ENCODE peak calls at places on chromosomes 16 and 17, in five cellular contexts. Z, R, H, G and Q are unnamed samples.

GRCh38 chr16:19595043-19595767 is 39.7 kb downstream of the VPS35L start:
- DNase-seq in Z (peak; percentile 84), R (no peak), H (peak; percentile 92), G (peak; percentile 29), Q (peak; percentile 51)

GRCh38 chr16:20265019-20265418 is 62.3 kb downstream of the GP2 start:
- DNase-seq in Z (no peak), R (no peak), H (no peak), G (no peak), Q (no peak)

GRCh38 chr16:3454631-3455147 is 11.2 kb downstream of the NAA60 start:
- DNase-seq in Z (no peak), R (no peak), H (no peak), G (no peak), Q (no peak)

GRCh38 chr17:50027639-50028206 is 28.2 kb upstream of the ITGA3 start:
- DNase-seq in Z (peak; percentile 90), R (no peak), H (peak; percentile 100), G (peak; percentile 80), Q (peak; percentile 60)

GRCh38 chr17:51860934-51861561 is 297.5 kb downstream of the CA10 start:
- DNase-seq in Z (no peak), R (no peak), H (peak; percentile 42), G (peak; percentile 43), Q (no peak)

GRCh38 chr16:55555436-55555835 is 11.0 kb upstream of the CAPNS2 start:
- DNase-seq in Z (no peak), R (no peak), H (peak; percentile 70), G (no peak), Q (no peak)

GRCh38 chr17:67544364-67544763 is 167.3 kb downstream of the PITPNC1 start:
- DNase-seq in Z (no peak), R (no peak), H (no peak), G (no peak), Q (no peak)

GRCh38 chr17:78356163-78356713 is 3.6 kb downstream of the SOCS3 start:
- DNase-seq in Z (peak; percentile 57), R (no peak), H (peak; percentile 99), G (no peak), Q (peak; percentile 65)

GRCh38 chr17:4230142-4230541 is 33.6 kb downstream of the ANKFY1 start:
- DNase-seq in Z (peak; percentile 35), R (peak; percentile 15), H (peak; percentile 74), G (peak; percentile 35), Q (peak; percentile 85)

GRCh38 chr16:81647527-81647926 is 131.6 kb upstream of the PLCG2 start:
- DNase-seq in Z (no peak), R (no peak), H (peak; percentile 78), G (no peak), Q (no peak)

GRCh38 chr16:15906439-15906838 is 18.0 kb upstream of the CEP20 start:
- DNase-seq in Z (no peak), R (no peak), H (no peak), G (no peak), Q (no peak)

DNA sequence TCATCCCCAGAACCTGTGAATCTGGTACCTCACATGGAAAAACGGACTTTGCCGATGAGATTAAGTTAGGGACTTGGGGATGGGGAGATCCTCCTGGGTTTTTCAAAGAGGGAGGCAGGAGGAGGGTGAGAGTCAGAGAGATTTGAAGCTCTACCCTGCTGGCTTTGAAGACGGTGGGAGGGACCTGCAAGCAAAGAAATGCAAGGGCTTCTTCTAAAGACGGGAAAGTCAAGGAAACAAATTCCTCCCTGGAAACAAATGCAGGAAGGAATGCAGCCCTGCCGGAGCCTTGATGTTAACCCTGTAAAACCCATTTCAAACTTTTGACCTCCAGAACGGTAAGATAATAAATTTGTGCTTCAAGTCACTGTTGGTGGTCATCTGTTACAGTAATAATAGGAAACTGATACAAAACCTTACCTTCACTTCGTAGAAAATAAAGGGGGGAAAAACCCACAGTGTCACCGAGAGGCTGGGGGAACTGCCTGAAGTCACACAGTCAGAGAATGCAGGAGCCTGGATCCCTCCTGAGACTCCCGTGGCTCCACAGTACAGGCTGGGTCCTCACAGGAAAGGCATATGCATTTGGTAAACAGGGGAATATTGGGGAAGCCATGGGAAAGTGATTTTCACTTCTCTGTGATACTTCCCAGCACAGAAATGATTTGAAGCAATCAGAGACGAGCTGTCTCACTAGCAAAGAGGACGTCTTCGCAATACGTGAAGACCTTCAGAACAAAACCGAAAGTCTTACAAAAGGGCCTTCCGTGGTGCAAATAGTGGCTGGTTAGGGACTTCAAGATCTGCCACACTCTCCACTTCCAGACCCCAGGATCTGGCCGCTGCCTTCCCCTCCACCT is 58.9 kb upstream of the CLEC3A start:
- DNase-seq in Z (no peak), R (no peak), H (no peak), G (no peak), Q (no peak)
- TF ChIP-seq CTCF in Z (no peak), R (no peak), H (no peak), G (no peak), Q (no peak)

DNA sequence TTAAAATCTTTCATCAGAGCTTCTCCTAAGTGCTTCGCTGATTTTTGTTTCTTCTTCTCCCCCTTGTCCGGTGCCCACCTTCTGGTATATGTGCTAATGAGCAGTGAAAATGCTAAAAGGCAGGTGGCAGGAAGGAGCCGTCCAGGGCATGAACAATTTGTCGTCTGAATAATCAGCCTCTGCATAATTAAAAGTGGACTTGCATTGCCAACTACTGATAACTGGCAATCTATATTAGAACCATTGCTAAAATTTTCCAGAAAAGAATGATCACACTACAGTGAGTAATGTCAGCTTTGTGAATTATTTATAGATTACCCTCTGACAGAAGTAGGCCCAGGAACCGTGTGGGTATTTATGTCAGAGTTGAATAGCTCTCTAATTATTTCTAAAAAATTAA is 28.1 kb downstream of the SERPINF1 start:
- DNase-seq in Z (no peak), R (no peak), H (no peak), G (no peak), Q (no peak)
- TF ChIP-seq CTCF in Z (no peak), R (no peak), H (no peak), G (no peak), Q (no peak)

DNA sequence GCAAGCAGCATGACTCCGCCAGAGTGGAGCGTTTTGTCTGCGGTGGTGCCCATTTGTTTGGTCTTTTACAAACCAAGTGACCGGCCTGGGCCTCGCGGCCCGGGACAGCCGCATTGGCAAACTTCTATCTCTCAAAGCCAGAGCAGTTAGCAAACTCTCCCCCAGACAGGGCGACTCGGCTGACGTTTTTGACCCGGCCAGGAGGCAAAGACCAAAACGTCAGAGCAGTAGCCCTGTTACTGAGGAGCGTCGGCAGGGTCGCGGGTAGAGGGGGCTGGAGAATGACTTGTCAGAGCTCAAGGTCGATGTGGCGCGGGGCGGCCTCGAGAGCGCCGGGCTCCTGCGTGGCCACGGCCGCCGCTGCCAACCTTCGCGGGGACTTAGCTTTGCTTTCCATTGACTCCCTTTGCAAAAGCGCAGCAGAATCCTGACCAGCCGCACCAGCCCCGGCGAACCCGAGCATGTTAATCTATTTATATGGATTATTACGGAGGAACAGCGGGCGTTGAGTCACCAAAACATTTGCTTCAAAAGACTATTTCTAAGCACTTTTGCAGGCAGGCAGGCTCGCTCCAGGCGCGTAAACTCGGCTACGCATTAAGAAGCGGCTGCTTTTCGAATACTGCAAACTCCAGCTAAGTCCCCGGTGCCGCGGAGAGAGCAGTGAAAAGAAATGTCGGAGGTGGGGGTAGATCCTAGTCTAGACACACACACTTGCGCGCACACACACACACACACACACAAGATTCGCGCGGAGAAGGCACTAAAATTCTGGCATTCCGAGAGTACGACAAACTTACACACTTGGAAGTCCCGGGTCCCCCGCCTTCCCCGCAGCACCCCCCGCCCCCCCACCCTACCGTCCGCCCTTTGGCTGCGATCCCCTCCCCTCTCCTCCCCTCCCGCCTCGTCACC is 600 bp upstream of the SOX9 start:
- DNase-seq in Z (peak; percentile 53), R (no peak), H (peak; percentile 83), G (peak; percentile 20), Q (no peak)
- TF ChIP-seq CTCF in Z (no peak), R (no peak), H (no peak), G (no peak), Q (no peak)

GRCh38 chr17:80984749-80985148 is 6.9 kb upstream of the CHMP6 start:
- DNase-seq in Z (peak; percentile 48), R (no peak), H (peak; percentile 41), G (no peak), Q (peak; percentile 70)
- TF ChIP-seq CTCF in Z (no peak), R (no peak), H (no peak), G (no peak), Q (peak; percentile 35)

DNA sequence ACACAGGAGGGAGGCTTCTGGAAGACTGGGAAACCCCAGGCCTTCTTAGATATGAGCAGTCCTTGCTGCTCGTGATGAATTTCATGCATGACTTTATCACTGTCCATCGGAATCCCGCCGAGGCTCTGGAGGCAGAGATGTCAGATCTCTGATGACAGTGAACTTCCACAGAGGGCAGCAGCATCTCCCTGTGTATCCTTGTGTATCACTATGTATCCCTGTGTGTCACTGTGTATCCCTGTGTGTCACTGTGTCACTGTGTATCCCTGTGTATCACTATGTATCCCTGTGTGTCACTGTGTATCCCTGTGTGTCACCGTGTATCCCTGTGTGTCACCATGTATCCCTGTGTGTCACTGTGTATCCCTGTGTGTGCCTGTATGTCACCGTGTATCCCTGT is 160.2 kb upstream of the CHMP6 start:
- DNase-seq in Z (no peak), R (no peak), H (no peak), G (no peak), Q (no peak)
- TF ChIP-seq CTCF in Z (no peak), R (no peak), H (no peak), G (no peak), Q (no peak)